ENCODE peak calls at places on chromosomes 1 and 21, in eight cellular contexts. One of them, this sample, is unnamed.

GRCh38 chr1:15386128-15386824 is 23.4 kb upstream of the EFHD2 start:
- DNase-seq in A673: no peak
- DNase-seq in HL-60: no peak
- DNase-seq in ovary: no peak
- DNase-seq in dorsolateral prefrontal cortex: peak
- DNase-seq in nephron progenitor cell: peak
- DNase-seq in HepG2: no peak
- DNase-seq in heart right ventricle: no peak
- DNase-seq in this sample: no peak

GRCh38 chr1:209884249-209884648 is 53.8 kb upstream of the SYT14 start:
- DNase-seq in A673: peak
- DNase-seq in HL-60: no peak
- DNase-seq in ovary: no peak
- DNase-seq in dorsolateral prefrontal cortex: no peak
- DNase-seq in nephron progenitor cell: no peak
- DNase-seq in HepG2: no peak
- DNase-seq in heart right ventricle: no peak
- DNase-seq in this sample: no peak

GRCh38 chr1:30533796-30534550 is 189.4 kb downstream of the MATN1 start:
- DNase-seq in A673: no peak
- DNase-seq in HL-60: no peak
- DNase-seq in ovary: no peak
- DNase-seq in dorsolateral prefrontal cortex: no peak
- DNase-seq in nephron progenitor cell: no peak
- DNase-seq in HepG2: no peak
- DNase-seq in heart right ventricle: no peak
- DNase-seq in this sample: no peak

GRCh38 chr1:70486676-70487470 is 75.8 kb downstream of the CTH start:
- DNase-seq in A673: no peak
- DNase-seq in HL-60: no peak
- DNase-seq in ovary: peak
- DNase-seq in dorsolateral prefrontal cortex: no peak
- DNase-seq in nephron progenitor cell: no peak
- DNase-seq in HepG2: no peak
- DNase-seq in heart right ventricle: peak
- DNase-seq in this sample: no peak

GRCh38 chr1:218739426-218739825 is 394.3 kb downstream of the TGFB2 start:
- DNase-seq in A673: no peak
- DNase-seq in HL-60: no peak
- DNase-seq in ovary: peak
- DNase-seq in dorsolateral prefrontal cortex: no peak
- DNase-seq in nephron progenitor cell: no peak
- DNase-seq in HepG2: no peak
- DNase-seq in heart right ventricle: peak
- DNase-seq in this sample: peak

GRCh38 chr1:176187001-176187400 is 20.1 kb downstream of the COP1 start:
- DNase-seq in A673: no peak
- DNase-seq in HL-60: no peak
- DNase-seq in ovary: no peak
- DNase-seq in dorsolateral prefrontal cortex: no peak
- DNase-seq in nephron progenitor cell: no peak
- DNase-seq in HepG2: no peak
- DNase-seq in heart right ventricle: no peak
- DNase-seq in this sample: no peak

GRCh38 chr1:59926381-59927243 is at the start of gene CYP2J2:
- DNase-seq in A673: peak
- DNase-seq in HL-60: no peak
- DNase-seq in ovary: peak
- DNase-seq in dorsolateral prefrontal cortex: peak
- DNase-seq in nephron progenitor cell: peak
- DNase-seq in HepG2: no peak
- DNase-seq in heart right ventricle: peak
- DNase-seq in this sample: no peak

GRCh38 chr1:176795929-176796328 is 333.0 kb downstream of the PAPPA2 start:
- DNase-seq in A673: no peak
- DNase-seq in HL-60: no peak
- DNase-seq in ovary: no peak
- DNase-seq in dorsolateral prefrontal cortex: no peak
- DNase-seq in nephron progenitor cell: no peak
- DNase-seq in HepG2: no peak
- DNase-seq in heart right ventricle: no peak
- DNase-seq in this sample: peak

GRCh38 chr1:226610671-226611070 is 62.1 kb downstream of the STUM start:
- DNase-seq in A673: no peak
- DNase-seq in HL-60: no peak
- DNase-seq in ovary: no peak
- DNase-seq in dorsolateral prefrontal cortex: no peak
- DNase-seq in nephron progenitor cell: no peak
- DNase-seq in HepG2: no peak
- DNase-seq in heart right ventricle: no peak
- DNase-seq in this sample: no peak

GRCh38 chr1:172326171-172326570 is 94.3 kb upstream of the C1orf105 start:
- DNase-seq in A673: no peak
- DNase-seq in HL-60: no peak
- DNase-seq in ovary: no peak
- DNase-seq in dorsolateral prefrontal cortex: no peak
- DNase-seq in nephron progenitor cell: no peak
- DNase-seq in HepG2: no peak
- DNase-seq in heart right ventricle: no peak
- DNase-seq in this sample: no peak

GRCh38 chr1:172323666-172324065 is 96.8 kb upstream of the C1orf105 start:
- DNase-seq in A673: no peak
- DNase-seq in HL-60: no peak
- DNase-seq in ovary: no peak
- DNase-seq in dorsolateral prefrontal cortex: no peak
- DNase-seq in nephron progenitor cell: no peak
- DNase-seq in HepG2: no peak
- DNase-seq in heart right ventricle: no peak
- DNase-seq in this sample: no peak

GRCh38 chr1:172322219-172323061 is 98.0 kb upstream of the C1orf105 start:
- DNase-seq in A673: peak
- DNase-seq in HL-60: no peak
- DNase-seq in ovary: peak
- DNase-seq in dorsolateral prefrontal cortex: no peak
- DNase-seq in nephron progenitor cell: peak
- DNase-seq in HepG2: no peak
- DNase-seq in heart right ventricle: peak
- DNase-seq in this sample: peak

GRCh38 chr1:172328266-172328665 is 92.2 kb upstream of the C1orf105 start:
- DNase-seq in A673: no peak
- DNase-seq in HL-60: no peak
- DNase-seq in ovary: no peak
- DNase-seq in dorsolateral prefrontal cortex: no peak
- DNase-seq in nephron progenitor cell: no peak
- DNase-seq in HepG2: no peak
- DNase-seq in heart right ventricle: no peak
- DNase-seq in this sample: no peak

DNA sequence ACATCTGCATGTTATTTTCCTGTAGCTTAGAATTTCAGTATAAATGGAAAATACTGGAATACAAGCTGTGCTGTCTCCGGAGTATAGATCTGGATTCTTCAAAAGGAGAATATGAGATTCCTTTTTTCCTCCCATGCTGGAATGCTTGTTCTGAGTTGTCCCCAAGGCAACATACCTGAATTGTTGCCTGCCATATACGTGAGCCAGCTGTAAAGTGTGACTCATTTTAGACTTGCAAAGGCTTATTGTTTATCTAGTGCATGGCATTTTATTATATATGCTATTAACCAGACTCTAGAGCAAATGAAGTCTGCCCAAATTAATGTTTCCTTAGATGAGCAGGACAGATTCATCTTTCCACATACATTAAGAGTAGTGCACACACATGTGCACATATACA is 94.9 kb upstream of the C1orf105 start:
- DNase-seq in A673: no peak
- DNase-seq in HL-60: no peak
- DNase-seq in ovary: no peak
- DNase-seq in dorsolateral prefrontal cortex: no peak
- DNase-seq in nephron progenitor cell: no peak
- DNase-seq in HepG2: no peak
- DNase-seq in heart right ventricle: no peak
- DNase-seq in this sample: no peak
- TF ChIP-seq CTCF in A673: no peak
- TF ChIP-seq CTCF in HL-60: no peak
- TF ChIP-seq CTCF in ovary: no peak
- TF ChIP-seq CTCF in dorsolateral prefrontal cortex: no peak
- TF ChIP-seq CTCF in nephron progenitor cell: no peak
- TF ChIP-seq CTCF in HepG2: no peak
- TF ChIP-seq CTCF in heart right ventricle: no peak
- TF ChIP-seq CTCF in this sample: no peak

DNA sequence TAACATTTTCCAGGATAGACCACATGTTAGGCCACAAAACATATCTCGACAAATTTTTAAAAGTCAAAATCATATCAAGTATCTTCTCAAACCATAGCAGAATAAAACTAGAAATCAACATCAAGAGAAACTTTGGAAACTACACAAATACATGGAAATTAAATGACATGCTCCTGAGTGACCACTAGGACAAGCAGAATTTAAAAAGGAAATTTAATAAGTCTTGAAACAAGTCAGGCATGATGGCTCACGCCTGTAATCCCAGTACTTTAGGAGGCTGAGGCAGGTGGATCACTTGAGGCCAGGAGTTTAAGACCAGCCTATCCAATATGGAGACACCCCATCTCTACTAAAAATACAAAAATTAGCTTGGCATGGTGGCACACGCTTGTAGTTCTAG is 26.4 kb upstream of the UTS2 start:
- DNase-seq in A673: no peak
- DNase-seq in HL-60: no peak
- DNase-seq in ovary: no peak
- DNase-seq in dorsolateral prefrontal cortex: no peak
- DNase-seq in nephron progenitor cell: no peak
- DNase-seq in HepG2: no peak
- DNase-seq in heart right ventricle: no peak
- DNase-seq in this sample: no peak
- TF ChIP-seq CTCF in A673: no peak
- TF ChIP-seq CTCF in HL-60: no peak
- TF ChIP-seq CTCF in ovary: no peak
- TF ChIP-seq CTCF in dorsolateral prefrontal cortex: no peak
- TF ChIP-seq CTCF in nephron progenitor cell: no peak
- TF ChIP-seq CTCF in HepG2: no peak
- TF ChIP-seq CTCF in heart right ventricle: no peak
- TF ChIP-seq CTCF in this sample: no peak

GRCh38 chr21:44935533-44935927 is 4.3 kb upstream of the SLX9 start:
- DNase-seq in A673: peak
- DNase-seq in HL-60: no peak
- DNase-seq in ovary: no peak
- DNase-seq in dorsolateral prefrontal cortex: no peak
- DNase-seq in nephron progenitor cell: no peak
- DNase-seq in HepG2: no peak
- DNase-seq in heart right ventricle: no peak
- DNase-seq in this sample: no peak

GRCh38 chr21:44933199-44933937 is 6.5 kb upstream of the SLX9 start:
- DNase-seq in A673: no peak
- DNase-seq in HL-60: no peak
- DNase-seq in ovary: no peak
- DNase-seq in dorsolateral prefrontal cortex: no peak
- DNase-seq in nephron progenitor cell: no peak
- DNase-seq in HepG2: no peak
- DNase-seq in heart right ventricle: no peak
- DNase-seq in this sample: no peak

GRCh38 chr21:44933938-44934260 is 5.9 kb upstream of the SLX9 start:
- DNase-seq in A673: no peak
- DNase-seq in HL-60: no peak
- DNase-seq in ovary: no peak
- DNase-seq in dorsolateral prefrontal cortex: no peak
- DNase-seq in nephron progenitor cell: no peak
- DNase-seq in HepG2: no peak
- DNase-seq in heart right ventricle: no peak
- DNase-seq in this sample: no peak

GRCh38 chr21:44934276-44934675 is 5.6 kb upstream of the SLX9 start:
- DNase-seq in A673: no peak
- DNase-seq in HL-60: no peak
- DNase-seq in ovary: no peak
- DNase-seq in dorsolateral prefrontal cortex: no peak
- DNase-seq in nephron progenitor cell: no peak
- DNase-seq in HepG2: no peak
- DNase-seq in heart right ventricle: no peak
- DNase-seq in this sample: no peak

DNA sequence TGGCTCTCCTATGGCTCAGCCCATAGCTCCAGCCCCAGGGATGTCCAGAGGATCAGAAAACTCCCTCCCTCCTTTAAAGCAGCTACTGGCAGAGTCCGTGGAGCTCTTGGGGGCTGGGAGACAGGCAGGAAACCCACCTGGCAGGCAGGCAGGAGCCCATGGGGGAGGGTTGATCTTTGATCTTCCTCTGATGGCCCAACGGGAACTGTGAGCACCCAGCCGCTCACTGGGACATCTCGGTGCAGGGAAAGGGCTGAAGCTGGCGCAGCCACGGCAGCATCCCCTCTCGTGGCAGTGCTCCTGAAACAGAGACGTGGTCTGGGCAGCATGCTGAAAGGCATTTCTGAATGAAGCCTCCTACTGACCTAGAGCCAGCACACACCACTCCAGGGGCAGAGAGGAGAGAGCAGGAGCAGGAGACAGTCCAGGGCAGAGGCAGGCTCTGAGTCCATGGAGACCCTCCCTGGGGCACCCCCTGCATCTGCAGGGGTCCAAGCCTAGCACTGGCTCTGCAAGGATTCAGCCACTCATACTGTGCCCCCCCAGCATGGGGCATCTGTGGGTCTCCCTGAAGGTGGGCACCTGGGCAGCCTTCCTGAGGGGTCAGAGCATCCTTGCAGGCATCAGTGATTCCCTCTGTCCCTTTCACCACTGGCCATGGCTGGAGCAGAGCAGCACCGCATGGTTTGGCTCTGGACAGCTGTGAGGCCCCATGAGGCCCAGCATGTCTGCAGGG is 4.9 kb upstream of the SLX9 start:
- DNase-seq in A673: no peak
- DNase-seq in HL-60: no peak
- DNase-seq in ovary: no peak
- DNase-seq in dorsolateral prefrontal cortex: no peak
- DNase-seq in nephron progenitor cell: no peak
- DNase-seq in HepG2: no peak
- DNase-seq in heart right ventricle: no peak
- DNase-seq in this sample: no peak
- TF ChIP-seq CTCF in A673: no peak
- TF ChIP-seq CTCF in HL-60: no peak
- TF ChIP-seq CTCF in ovary: no peak
- TF ChIP-seq CTCF in dorsolateral prefrontal cortex: no peak
- TF ChIP-seq CTCF in nephron progenitor cell: no peak
- TF ChIP-seq CTCF in HepG2: no peak
- TF ChIP-seq CTCF in heart right ventricle: no peak
- TF ChIP-seq CTCF in this sample: no peak

GRCh38 chr1:5410652-5411051 is 581.6 kb downstream of the NPHP4 start:
- DNase-seq in A673: no peak
- DNase-seq in HL-60: no peak
- DNase-seq in ovary: no peak
- DNase-seq in dorsolateral prefrontal cortex: no peak
- DNase-seq in nephron progenitor cell: no peak
- DNase-seq in HepG2: no peak
- DNase-seq in heart right ventricle: no peak
- DNase-seq in this sample: no peak
- TF ChIP-seq CTCF in A673: no peak
- TF ChIP-seq CTCF in HL-60: no peak
- TF ChIP-seq CTCF in ovary: no peak
- TF ChIP-seq CTCF in dorsolateral prefrontal cortex: no peak
- TF ChIP-seq CTCF in nephron progenitor cell: no peak
- TF ChIP-seq CTCF in HepG2: no peak
- TF ChIP-seq CTCF in heart right ventricle: no peak
- TF ChIP-seq CTCF in this sample: no peak

This sample was measured in lower leg skin.